ENCODE peak calls at places on chromosomes 2 and 18, in ten cellular contexts. F is right cardiac atrium; J is GM23248; R is breast epithelium; T is left ventricle myocardium inferior; G is neuronal stem cell; Y is adipocyte; X is CD8-positive, alpha-beta T cell; I is mammary epithelial cell; A is aorta. H is an unnamed sample.
A peak's percentile ranks its signal among the peaks of the same experiment; 100 is the strongest.

GRCh38 chr18:44696892-44697291 is 16.2 kb downstream of the SETBP1 start:
- DNase-seq in F (peak; percentile 62), J (peak; percentile 41), R (peak; percentile 76), T (no peak), G (no peak), Y (no peak), X (no peak), I (peak; percentile 70), A (no peak), H (no peak)

GRCh38 chr18:22544626-22545025 is 126.9 kb upstream of the CTAGE1 start:
- DNase-seq in F (peak; percentile 53), J (peak; percentile 66), R (no peak), T (no peak), G (no peak), Y (no peak), X (no peak), I (no peak), A (peak; percentile 58), H (peak; percentile 34)

GRCh38 chr2:26001743-26002341 is 19.5 kb upstream of the KIF3C start:
- DNase-seq in F (peak; percentile 88), J (peak; percentile 72), R (peak; percentile 60), T (peak; percentile 67), G (no peak), Y (peak; percentile 54), X (no peak), I (no peak), A (peak; percentile 90), H (peak; percentile 94)

GRCh38 chr18:25399554-25399953 is 47.6 kb upstream of the ZNF521 start:
- DNase-seq in F (no peak), J (peak; percentile 43), R (no peak), T (no peak), G (no peak), Y (no peak), X (no peak), I (peak; percentile 22), A (no peak), H (no peak)

GRCh38 chr18:44742741-44743311 is 62.1 kb downstream of the SETBP1 start:
- DNase-seq in F (peak; percentile 60), J (peak; percentile 67), R (no peak), T (peak; percentile 54), G (no peak), Y (peak; percentile 50), X (no peak), I (no peak), A (peak; percentile 64), H (peak; percentile 48)

GRCh38 chr2:31383471-31384153 is 30.9 kb downstream of the XDH start:
- DNase-seq in F (no peak), J (peak; percentile 69), R (no peak), T (no peak), G (no peak), Y (no peak), X (no peak), I (peak; percentile 66), A (no peak), H (no peak)

GRCh38 chr2:132038179-132038882 is 123.4 kb downstream of the ANKRD30BL start:
- DNase-seq in F (peak; percentile 23), J (peak; percentile 27), R (no peak), T (no peak), G (peak; percentile 31), Y (peak; percentile 4), X (no peak), I (no peak), A (no peak), H (peak; percentile 7)

GRCh38 chr2:2914252-2914651 is 463.4 kb downstream of the EIPR1 start:
- DNase-seq in F (no peak), J (no peak), R (no peak), T (no peak), G (no peak), Y (no peak), X (no peak), I (no peak), A (no peak), H (no peak)

GRCh38 chr2:223203971-223204370 is 152.0 kb downstream of the KCNE4 start:
- DNase-seq in F (no peak), J (peak; percentile 87), R (no peak), T (no peak), G (no peak), Y (peak; percentile 52), X (no peak), I (peak; percentile 32), A (no peak), H (no peak)

DNA sequence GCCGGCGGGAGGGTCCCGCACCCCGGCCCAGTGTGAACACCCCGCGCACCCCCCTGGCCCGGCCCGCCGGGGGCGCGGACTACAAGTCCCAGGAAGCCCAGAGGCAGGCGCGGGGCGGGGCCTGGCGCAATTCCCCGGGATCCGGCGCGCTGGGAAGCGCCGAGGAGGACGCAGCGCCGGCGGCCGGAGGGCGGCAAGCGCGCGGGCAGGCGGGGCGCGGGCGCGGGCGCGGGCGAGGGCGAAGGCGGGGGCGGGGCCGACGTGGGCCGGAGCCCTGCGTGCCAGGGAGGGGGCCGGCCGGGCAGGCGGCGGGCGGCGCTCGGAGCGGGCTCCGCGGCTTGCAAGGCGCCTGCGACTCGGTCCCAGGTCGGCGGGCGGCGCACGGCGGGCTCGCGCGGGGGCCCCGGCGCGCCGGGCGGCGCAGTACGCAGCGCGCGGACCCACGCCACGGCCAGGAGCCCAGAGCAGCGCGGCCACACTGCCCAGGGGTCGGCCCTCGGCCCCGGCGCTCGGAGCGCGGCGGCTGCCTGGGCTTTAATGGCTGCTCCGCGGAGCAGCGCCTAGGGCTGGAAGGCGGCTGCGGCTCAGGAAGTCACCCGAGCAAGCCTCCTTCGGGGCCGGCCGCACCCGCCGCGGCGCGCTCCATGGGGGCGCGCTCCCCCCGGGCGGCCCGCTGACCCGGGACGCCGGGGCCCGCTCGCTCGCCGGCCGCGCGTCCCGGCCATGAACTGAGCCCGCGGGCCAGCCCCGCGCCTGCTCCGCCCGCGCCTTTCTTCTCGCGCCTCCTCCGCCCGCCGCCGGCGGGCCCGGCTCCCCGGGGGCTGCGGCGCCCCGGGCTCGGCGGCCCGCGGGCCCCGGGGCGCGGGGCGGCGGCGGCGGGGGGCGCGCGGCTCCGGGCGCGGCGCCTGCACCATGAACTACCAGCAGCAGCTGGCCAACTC is at the start of gene AGAP1:
- DNase-seq in F (peak; percentile 97), J (peak; percentile 92), R (peak; percentile 85), T (peak; percentile 91), G (peak; percentile 86), Y (peak; percentile 96), X (peak; percentile 9), I (peak; percentile 76), A (peak; percentile 92), H (peak; percentile 92)
- H3K4me3 ChIP-seq in F (peak within 1 kb of the TSS; percentile 96), J (peak within 1 kb of the TSS; percentile 80), R (peak within 1 kb of the TSS; percentile 74), T (peak within 1 kb of the TSS; percentile 79), G (peak within 1 kb of the TSS; percentile 94), Y (peak within 1 kb of the TSS; percentile 84), X (no peak within 1 kb of the TSS), I (peak within 1 kb of the TSS; percentile 62), A (peak within 1 kb of the TSS; percentile 85), H (peak within 1 kb of the TSS; percentile 55)

DNA sequence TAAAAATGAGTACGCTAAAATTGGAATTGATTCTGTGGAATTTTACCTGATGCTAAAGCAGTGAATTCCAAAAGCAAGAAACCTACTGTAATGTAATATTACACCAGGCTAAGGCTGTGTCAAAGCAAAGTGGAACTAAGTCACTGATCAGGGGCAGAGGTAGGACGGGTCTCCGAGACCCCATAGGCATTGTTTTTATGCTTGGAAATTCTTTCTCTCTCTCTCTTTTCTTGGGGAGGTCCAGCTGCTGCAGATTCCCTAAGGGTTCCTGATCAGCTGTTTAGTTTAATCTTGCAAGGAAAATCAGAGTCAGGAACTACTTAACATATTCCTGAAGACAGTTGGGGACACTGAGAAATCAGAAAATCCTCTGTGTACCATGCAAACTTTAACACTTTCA is 220.2 kb downstream of the SRBD1 start:
- DNase-seq in F (no peak), J (no peak), R (no peak), T (no peak), G (no peak), Y (no peak), X (no peak), I (no peak), A (no peak), H (no peak)
- H3K9me3 ChIP-seq in F (no peaks in the 10 kb centered on the region), J (no peaks in the 10 kb centered on the region), R (no peaks in the 10 kb centered on the region), T (no peaks in the 10 kb centered on the region), G (no peaks in the 10 kb centered on the region), Y (no peaks in the 10 kb centered on the region), X (no peaks in the 10 kb centered on the region), I (no peaks in the 10 kb centered on the region), A (no peaks in the 10 kb centered on the region), H (no peaks in the 10 kb centered on the region)

DNA sequence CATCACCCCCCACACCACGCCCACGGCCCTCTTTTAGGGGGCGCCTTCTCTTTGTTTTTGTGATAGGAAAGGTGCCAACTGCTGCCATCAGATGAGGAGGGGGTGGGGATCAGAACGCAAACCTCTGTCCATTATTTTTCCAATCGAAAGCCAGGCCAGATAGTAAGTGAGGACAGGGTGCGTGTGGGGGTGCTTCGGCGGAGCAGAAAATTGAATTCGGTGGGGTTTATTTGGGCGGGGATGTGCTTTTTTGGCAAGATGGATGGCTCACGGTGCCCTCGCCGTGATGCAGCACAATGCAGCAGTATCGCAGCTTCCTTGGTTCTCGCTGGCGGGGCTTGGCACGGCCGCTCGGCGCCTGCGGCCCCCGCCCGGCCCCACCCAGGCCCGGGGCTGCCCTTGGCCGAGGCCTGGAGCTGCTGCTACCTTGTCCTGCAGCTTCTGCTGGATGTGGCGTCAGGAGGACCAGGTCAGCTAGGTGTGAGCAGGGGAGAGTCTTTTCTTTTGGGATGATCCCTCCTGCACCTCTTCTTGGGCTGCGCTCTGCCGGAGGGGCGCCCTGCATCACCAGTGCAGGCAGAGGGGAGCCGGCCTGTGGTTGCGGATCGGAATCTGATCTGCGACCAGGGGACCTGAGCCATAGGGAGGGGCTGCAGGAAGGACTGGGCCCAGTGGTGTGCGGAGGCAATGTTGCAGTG is 1.3 kb downstream of the SPTBN1 start:
- DNase-seq in F (peak; percentile 77), J (peak; percentile 67), R (no peak), T (peak; percentile 48), G (peak; percentile 27), Y (peak; percentile 61), X (no peak), I (peak; percentile 39), A (peak; percentile 54), H (peak; percentile 59)
- H3K27me3 ChIP-seq in F (no peaks in the 10 kb centered on the region), J (no peaks in the 10 kb centered on the region), R (no peaks in the 10 kb centered on the region), T (no peaks in the 10 kb centered on the region), G (no peaks in the 10 kb centered on the region), Y (no peaks in the 10 kb centered on the region), X (peaks cover 27% of the 10 kb centered on the region), I (no peaks in the 10 kb centered on the region), A (no peaks in the 10 kb centered on the region), H (no peaks in the 10 kb centered on the region)

GRCh38 chr2:156435725-156436476 is at the start of gene GPD2:
- DNase-seq in F (peak; percentile 97), J (peak; percentile 96), R (peak; percentile 88), T (peak; percentile 94), G (peak; percentile 80), Y (peak; percentile 95), X (peak; percentile 65), I (peak; percentile 61), A (peak; percentile 96), H (peak; percentile 94)

GRCh38 chr2:156435392-156435724 is 821 bp upstream of the GPD2 start:
- DNase-seq in F (no peak), J (no peak), R (no peak), T (no peak), G (no peak), Y (no peak), X (no peak), I (no peak), A (no peak), H (no peak)

GRCh38 chr2:156437876-156438410 is 1.8 kb downstream of the GPD2 start:
- DNase-seq in F (no peak), J (peak; percentile 48), R (no peak), T (no peak), G (no peak), Y (no peak), X (no peak), I (peak; percentile 93), A (no peak), H (no peak)

GRCh38 chr2:156436477-156437085 is 402 bp downstream of the GPD2 start:
- DNase-seq in F (no peak), J (peak; percentile 63), R (no peak), T (no peak), G (peak; percentile 6), Y (peak; percentile 60), X (peak; percentile 23), I (no peak), A (no peak), H (no peak)

GRCh38 chr2:156437272-156437671 is 1.1 kb downstream of the GPD2 start:
- DNase-seq in F (peak; percentile 51), J (peak; percentile 68), R (no peak), T (no peak), G (no peak), Y (peak; percentile 52), X (no peak), I (no peak), A (peak; percentile 62), H (no peak)
- H3K4me3 ChIP-seq in F (peak overlapping the region; percentile 75), J (peak overlapping the region; percentile 80), R (peak overlapping the region; percentile 68), T (peak overlapping the region; percentile 86), G (peak overlapping the region; percentile 46), Y (peak overlapping the region; percentile 87), X (peak overlapping the region; percentile 70), I (peak overlapping the region; percentile 85), A (no peak overlapping the region), H (peak overlapping the region; percentile 67)

H was measured in MG63.